ENCODE peak calls at places on chromosomes 12 and 14, in eight cellular contexts. L, E, V, F, P, M, K and W are unnamed samples.

GRCh38 chr12:71748081-71748850 is 6.4 kb upstream of the RAB21 start:
- DNase-seq in L (no peak), E (no peak), V (no peak), F (no peak), P (no peak), M (no peak), K (no peak), W (no peak)

GRCh38 chr12:96134200-96134599 is 60.0 kb upstream of the ELK3 start:
- DNase-seq in L (no peak), E (no peak), V (peak; percentile 24), F (no peak), P (no peak), M (no peak), K (no peak), W (no peak)

GRCh38 chr14:98189521-98189920 is 1082.5 kb downstream of the BCL11B start:
- DNase-seq in L (no peak), E (no peak), V (no peak), F (no peak), P (no peak), M (no peak), K (no peak), W (no peak)

GRCh38 chr12:104549820-104550480 is 93.2 kb downstream of the CHST11 start:
- DNase-seq in L (peak; percentile 30), E (no peak), V (peak; percentile 36), F (no peak), P (no peak), M (no peak), K (no peak), W (peak; percentile 86)

GRCh38 chr14:83294941-83295340 is 1761.3 kb upstream of the SEL1L start:
- DNase-seq in L (no peak), E (no peak), V (no peak), F (no peak), P (peak; percentile 24), M (no peak), K (no peak), W (no peak)

GRCh38 chr12:123799227-123799626 is 37.1 kb downstream of the DNAH10 start:
- DNase-seq in L (no peak), E (no peak), V (no peak), F (no peak), P (no peak), M (no peak), K (no peak), W (no peak)

GRCh38 chr14:51682411-51682810 is 30.7 kb downstream of the FRMD6 start:
- DNase-seq in L (no peak), E (no peak), V (no peak), F (no peak), P (peak; percentile 78), M (no peak), K (no peak), W (no peak)

GRCh38 chr14:95496690-95497241 is 19.7 kb downstream of the SYNE3 start:
- DNase-seq in L (no peak), E (no peak), V (no peak), F (no peak), P (no peak), M (no peak), K (peak; percentile 53), W (no peak)

GRCh38 chr14:90500665-90501370 is 104.0 kb downstream of the CALM1 start:
- DNase-seq in L (no peak), E (no peak), V (no peak), F (no peak), P (no peak), M (no peak), K (no peak), W (no peak)

GRCh38 chr14:20614038-20614840 is 23.1 kb upstream of the RNASE12 start:
- DNase-seq in L (no peak), E (peak; percentile 69), V (no peak), F (no peak), P (peak; percentile 71), M (no peak), K (no peak), W (no peak)

GRCh38 chr14:54487771-54488170 is 1.0 kb downstream of the GMFB start:
- DNase-seq in L (no peak), E (no peak), V (no peak), F (peak; percentile 44), P (peak; percentile 68), M (no peak), K (peak; percentile 27), W (no peak)

GRCh38 chr14:23433457-23433856 is 2.0 kb downstream of the MYH7 start:
- DNase-seq in L (no peak), E (no peak), V (no peak), F (peak; percentile 45), P (no peak), M (no peak), K (no peak), W (no peak)

GRCh38 chr12:93550748-93551611 is 21.5 kb upstream of the SOCS2 start:
- DNase-seq in L (no peak), E (no peak), V (no peak), F (no peak), P (no peak), M (no peak), K (no peak), W (no peak)

GRCh38 chr12:97642906-97643305 is 180.3 kb downstream of the RMST start:
- DNase-seq in L (no peak), E (no peak), V (no peak), F (no peak), P (no peak), M (no peak), K (no peak), W (no peak)

DNA sequence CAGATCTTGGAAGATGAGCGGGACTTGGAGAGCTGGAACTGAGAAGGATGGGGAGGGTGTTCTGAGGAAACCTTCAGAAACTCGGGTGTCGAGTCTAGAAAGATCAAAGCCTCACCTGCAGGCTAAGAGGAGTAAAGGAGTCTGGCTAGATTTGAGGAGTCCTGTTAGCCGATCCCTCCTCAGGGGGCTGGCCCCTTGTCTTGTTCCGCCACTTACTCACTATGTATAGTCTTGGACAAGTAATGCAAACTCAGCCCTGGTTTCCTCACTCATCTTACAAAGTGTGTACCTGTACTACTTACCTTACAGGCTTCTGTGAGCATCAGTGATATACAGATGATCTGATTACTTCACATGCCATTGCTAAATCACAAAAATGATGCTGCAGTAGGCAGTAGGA is 1.9 kb upstream of the SPTLC2 start:
- DNase-seq in L (no peak), E (no peak), V (no peak), F (no peak), P (no peak), M (no peak), K (no peak), W (no peak)
- H2AFZ ChIP-seq in L (no peak overlapping the region), E (peak overlapping the region; percentile 48), V (no peak overlapping the region), F (peak overlapping the region; percentile 0), P (peak overlapping the region; percentile 49), M (peak overlapping the region; percentile 19), K (no peak overlapping the region), W (peak overlapping the region; percentile 8)

DNA sequence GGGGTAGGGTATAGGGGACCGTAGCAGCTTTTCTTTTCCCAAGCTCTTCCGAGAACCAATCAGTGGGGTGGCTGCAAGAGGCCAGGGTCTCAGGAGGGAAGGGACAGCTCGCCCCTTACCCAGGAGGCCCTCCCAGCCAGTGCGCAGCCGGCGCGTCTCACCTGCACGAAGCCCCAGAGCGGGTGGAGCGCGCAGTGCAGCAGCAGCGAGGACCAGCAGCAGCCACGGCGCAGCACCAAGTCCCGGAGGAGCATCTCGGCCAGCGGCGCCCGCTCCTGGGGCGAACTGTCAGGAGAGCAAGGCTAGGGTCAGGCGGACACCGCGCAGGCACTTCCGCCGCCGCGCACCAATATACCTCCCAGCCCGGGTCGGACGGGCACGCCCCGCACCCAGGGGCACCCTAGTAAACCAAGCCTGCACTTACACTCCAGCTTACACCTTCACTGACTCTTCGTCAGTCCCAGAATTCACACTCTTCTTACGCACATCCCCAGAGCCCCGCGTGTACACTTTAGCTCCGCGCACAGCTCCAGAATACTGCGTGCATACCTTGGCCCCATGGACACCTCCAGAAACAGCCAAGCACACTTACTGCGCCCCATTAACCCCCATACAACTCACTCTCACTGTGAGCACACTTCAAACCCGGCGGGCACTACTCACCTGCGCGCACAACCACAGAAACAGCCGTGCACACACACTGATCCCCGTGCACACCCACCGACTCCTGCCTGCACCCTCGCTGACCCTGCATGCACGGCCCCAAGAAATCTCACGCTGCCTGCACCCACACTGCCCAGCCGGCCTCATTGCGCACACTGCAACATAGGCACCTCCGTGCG is 599 bp downstream of the PRIMA1 start:
- DNase-seq in L (no peak), E (peak; percentile 76), V (no peak), F (peak; percentile 83), P (no peak), M (no peak), K (peak; percentile 27), W (no peak)
- H3K4me1 ChIP-seq in L (no peaks in the 10 kb centered on the region), E (no peaks in the 10 kb centered on the region), V (peaks cover 6% of the 10 kb centered on the region), F (peaks cover 9% of the 10 kb centered on the region), P (no peaks in the 10 kb centered on the region), M (peaks cover 10% of the 10 kb centered on the region), K (peaks cover 15% of the 10 kb centered on the region), W (no peaks in the 10 kb centered on the region)

DNA sequence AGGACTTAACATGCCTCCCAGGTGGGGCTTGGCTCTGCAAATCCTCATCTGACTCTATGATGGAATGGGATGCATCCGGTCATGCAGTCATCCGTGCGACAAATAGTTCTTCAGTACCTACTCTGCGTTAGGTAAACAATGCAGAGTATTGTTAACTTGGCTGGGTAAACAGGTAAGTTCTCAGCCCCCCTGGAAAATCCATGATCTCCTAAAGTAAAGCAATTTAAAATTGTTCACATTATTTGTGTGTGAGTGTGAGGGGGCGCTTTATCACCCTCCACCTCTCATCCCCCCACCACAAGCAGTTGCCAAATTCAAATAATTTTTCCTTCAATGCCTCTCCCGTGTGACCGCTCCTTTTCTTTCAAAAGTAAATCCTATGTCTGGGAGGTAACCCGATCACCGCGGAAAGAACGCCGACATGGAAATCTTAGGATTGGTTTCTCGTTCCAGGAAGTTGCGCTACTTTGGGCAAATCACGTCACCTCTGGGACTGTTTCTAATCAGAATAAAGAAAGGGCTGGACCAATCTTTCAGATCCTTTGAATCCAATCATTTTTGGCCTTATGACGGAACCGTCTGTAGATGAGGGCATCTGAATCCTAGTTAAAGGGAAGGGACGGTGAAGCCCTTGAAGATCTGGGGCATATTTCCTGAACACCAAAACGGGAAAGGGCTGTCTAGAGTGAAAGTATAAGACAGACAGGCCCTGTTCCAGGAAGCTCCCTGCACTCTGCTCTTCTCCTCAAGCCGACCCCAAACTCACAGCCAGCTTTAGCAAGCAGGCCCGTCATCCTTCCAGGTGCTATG is 44.0 kb upstream of the SINHCAF start:
- DNase-seq in L (no peak), E (no peak), V (no peak), F (peak; percentile 86), P (peak; percentile 75), M (peak; percentile 32), K (peak; percentile 73), W (peak; percentile 84)
- H2AFZ ChIP-seq in L (peak overlapping the region; percentile 98), E (no peak overlapping the region), V (no peak overlapping the region), F (no peak overlapping the region), P (peak overlapping the region; percentile 98), M (peak overlapping the region; percentile 83), K (peak overlapping the region; percentile 64), W (peak overlapping the region; percentile 87)

DNA sequence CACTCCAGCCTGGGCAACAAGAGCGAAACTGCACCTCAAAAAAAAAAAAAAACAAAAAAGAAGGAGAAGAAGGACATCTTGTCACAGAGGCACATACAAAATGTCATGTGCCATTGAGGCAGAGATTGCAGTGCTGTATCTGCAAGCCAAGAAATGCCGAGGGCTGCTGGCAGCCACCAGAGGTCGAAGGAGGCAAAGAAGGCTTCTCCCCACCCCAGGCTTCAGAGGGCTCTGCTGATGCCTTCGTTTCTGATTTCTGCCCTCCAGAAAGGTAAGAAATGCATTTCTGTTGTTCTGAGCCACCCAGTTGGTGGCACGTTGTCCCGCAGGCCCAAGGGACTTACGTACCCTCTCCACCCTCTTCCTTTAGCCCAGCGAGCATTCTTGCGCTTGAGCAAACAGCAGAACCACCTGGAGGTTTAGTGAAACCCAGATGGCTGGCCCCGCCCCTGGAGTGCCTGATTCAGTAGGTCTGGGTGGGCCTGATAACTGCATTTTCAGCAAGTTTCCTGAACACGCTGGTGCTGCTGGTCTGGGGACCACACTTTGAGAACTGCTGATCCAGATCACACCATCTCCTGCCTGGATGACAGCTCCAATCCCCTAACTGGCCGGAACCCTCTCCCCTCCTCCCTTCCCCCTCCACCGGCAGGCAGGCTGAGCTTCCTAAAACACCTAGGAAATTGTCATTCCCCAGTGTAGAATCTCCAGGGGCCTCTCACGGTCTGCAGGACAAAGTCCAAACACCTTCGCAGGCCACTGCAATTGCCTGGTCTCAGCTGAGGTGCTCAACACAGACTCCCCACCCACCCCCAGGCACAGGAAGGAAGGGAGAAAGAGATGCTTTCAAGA is 21.1 kb upstream of the SCARB1 start:
- DNase-seq in L (no peak), E (no peak), V (no peak), F (peak; percentile 63), P (no peak), M (no peak), K (peak; percentile 88), W (no peak)
- H3K4me1 ChIP-seq in L (no peaks in the 10 kb centered on the region), E (peaks cover 3% of the 10 kb centered on the region), V (peaks cover 15% of the 10 kb centered on the region), F (peaks cover 28% of the 10 kb centered on the region), P (no peaks in the 10 kb centered on the region), M (peaks cover 6% of the 10 kb centered on the region), K (peaks cover 27% of the 10 kb centered on the region), W (no peaks in the 10 kb centered on the region)